ENCODE peak calls at places on chromosome 1, in six cellular contexts. X is neural crest cell; A is amygdala; F is nucleus accumbens; U is HCEC 1CT; W is stimulated activated CD4-positive, alpha-beta T cell treated with anti-CD3 and anti-CD28 coated beads, Interleukin-12 subunit alpha, Interleukin-12 subunit beta, amount 100 ng/mL, for 4 hours. I is an unnamed sample.

GRCh38 chr1:34824817-34825454 is 32.1 kb downstream of the GJA4 start:
- DNase-seq in F (no peak), X (no peak), A (no peak), W (no peak), U (no peak), I (no peak)

GRCh38 chr1:151060241-151061011 is at the start of gene MLLT11:
- DNase-seq in X (peak), U (peak), A (peak), W (no peak), F (peak), I (peak)

GRCh38 chr1:47776554-47777156 is 220.5 kb downstream of the TRABD2B start:
- DNase-seq in X (no peak), F (no peak), A (no peak), U (no peak), W (no peak), I (no peak)

GRCh38 chr1:108877324-108877812 is 583 bp downstream of the GPSM2 start:
- DNase-seq in A (no peak), U (peak), W (no peak), F (no peak), X (peak), I (no peak)

GRCh38 chr1:77063118-77063517 is 156.1 kb downstream of the PIGK start:
- DNase-seq in U (no peak), F (no peak), A (no peak), W (no peak), X (no peak), I (no peak)

GRCh38 chr1:34831721-34832246 is 27.8 kb downstream of the SMIM12 start:
- DNase-seq in A (no peak), F (no peak), U (no peak), W (no peak), X (no peak), I (no peak)

GRCh38 chr1:201890223-201890622 is 1.5 kb downstream of the SHISA4 start:
- DNase-seq in U (no peak), A (no peak), F (no peak), W (no peak), X (no peak), I (no peak)

GRCh38 chr1:88509369-88509768 is 174.7 kb upstream of the PKN2 start:
- DNase-seq in A (no peak), W (no peak), U (no peak), F (no peak), X (no peak), I (no peak)

GRCh38 chr1:111172463-111172862 is 28.0 kb downstream of the DENND2D start:
- DNase-seq in A (no peak), U (no peak), W (no peak), X (no peak), F (no peak), I (no peak)

GRCh38 chr1:145785481-145785880 is 38.4 kb downstream of the RNF115 start:
- DNase-seq in F (no peak), X (no peak), W (no peak), U (no peak), A (no peak), I (no peak)

GRCh38 chr1:209889077-209889418 is 49.0 kb upstream of the SYT14 start:
- DNase-seq in X (no peak), U (no peak), A (no peak), W (no peak), F (no peak), I (no peak)

GRCh38 chr1:93459126-93459525 is 11.2 kb downstream of the FNBP1L start:
- DNase-seq in X (no peak), A (no peak), W (no peak), U (peak), F (no peak), I (no peak)

GRCh38 chr1:156726549-156727226 is 1.6 kb upstream of the METTL25B start:
- DNase-seq in A (no peak), U (peak), F (no peak), X (peak), W (no peak), I (no peak)

GRCh38 chr1:11784993-11785769 is 20.6 kb downstream of the MTHFR start:
- DNase-seq in F (no peak), W (peak), U (peak), X (peak), A (peak), I (peak)

GRCh38 chr1:228867093-228867950 is 132.0 kb downstream of the RHOU start:
- DNase-seq in A (peak), F (no peak), W (no peak), X (no peak), U (no peak), I (no peak)

GRCh38 chr1:29683472-29683871 is 447.1 kb downstream of the PTPRU start:
- DNase-seq in W (no peak), F (no peak), U (no peak), A (no peak), X (no peak), I (peak)

GRCh38 chr1:209659909-209660308 is 7.7 kb upstream of the LAMB3 start:
- DNase-seq in W (no peak), F (no peak), A (no peak), U (peak), X (no peak), I (no peak)

GRCh38 chr1:15803380-15803779 is 4.1 kb downstream of the UQCRHL start:
- DNase-seq in X (peak), A (no peak), F (no peak), U (peak), W (no peak), I (no peak)

GRCh38 chr1:35886606-35887431 is 3.8 kb downstream of the AGO1 start:
- DNase-seq in X (no peak), U (no peak), W (no peak), A (no peak), F (no peak), I (no peak)

GRCh38 chr1:24867064-24867870 is 62.8 kb downstream of the RUNX3 start:
- DNase-seq in F (no peak), A (no peak), U (no peak), W (no peak), X (no peak), I (no peak)

GRCh38 chr1:19657511-19657910 is 7.2 kb upstream of the HTR6 start:
- DNase-seq in A (no peak), X (no peak), F (no peak), U (no peak), W (no peak), I (no peak)